ENCODE peak calls at places on chromosomes 12 and 14, in seven cellular contexts. U is hepatocyte, O is left ventricle myocardium inferior, I is ovary, W is spleen, J is fibroblast of lung, H is PC-9. X is an unnamed sample. For H3K4me1, the result is how much of the 10 kb centered on the place peaks cover.

GRCh38 chr14:84527706-84528105 is 1002.2 kb upstream of the FLRT2 start:
- DNase-seq in W (no peak), H (no peak), J (no peak), I (no peak), U (no peak), O (no peak), X (no peak)

GRCh38 chr14:75648066-75648838 is 12.4 kb downstream of the ERG28 start:
- DNase-seq in U (peak), J (peak), H (peak), O (peak), W (no peak), I (peak), X (no peak)

GRCh38 chr12:28550757-28551381 is 360.6 kb downstream of the CCDC91 start:
- DNase-seq in H (peak), U (no peak), O (no peak), I (no peak), W (no peak), J (peak), X (no peak)

GRCh38 chr12:109949089-109949488 is 47.1 kb downstream of the GIT2 start:
- DNase-seq in I (no peak), H (no peak), W (no peak), U (peak), J (peak), O (no peak), X (no peak)

GRCh38 chr14:70655110-70655826 is 13.6 kb downstream of the TTC9 start:
- DNase-seq in J (no peak), H (no peak), W (peak), U (no peak), I (no peak), O (no peak), X (peak)

GRCh38 chr14:55329999-55330710 is 58.9 kb downstream of the FBXO34 start:
- DNase-seq in I (no peak), J (peak), H (no peak), O (no peak), W (no peak), U (no peak), X (no peak)

GRCh38 chr12:46435625-46436024 is 63.1 kb upstream of the SLC38A2 start:
- DNase-seq in O (no peak), U (no peak), I (no peak), W (no peak), J (no peak), H (no peak), X (no peak)

GRCh38 chr12:78316656-78317055 is 486.0 kb downstream of the NAV3 start:
- DNase-seq in I (no peak), U (no peak), J (no peak), H (no peak), O (no peak), W (no peak), X (no peak)

GRCh38 chr12:12016284-12017100 is 54.2 kb upstream of the BCL2L14 start:
- DNase-seq in W (no peak), U (no peak), J (no peak), I (no peak), H (no peak), O (no peak), X (no peak)

GRCh38 chr14:88248606-88249005 is 74.5 kb downstream of the KCNK10 start:
- DNase-seq in W (no peak), H (no peak), I (no peak), O (no peak), J (no peak), U (peak), X (no peak)

GRCh38 chr12:14665354-14666348 is 30.7 kb downstream of the GUCY2C start:
- DNase-seq in W (no peak), J (no peak), U (no peak), H (no peak), I (no peak), O (no peak), X (no peak)

GRCh38 chr12:47942327-47943230 is 20.8 kb upstream of the TMEM106C start:
- DNase-seq in W (peak), J (no peak), U (no peak), I (no peak), H (no peak), O (no peak), X (no peak)

GRCh38 chr14:20632831-20633771 is 8.4 kb downstream of the OR6S1 start:
- DNase-seq in W (peak), H (peak), U (peak), I (peak), O (no peak), J (peak), X (no peak)

GRCh38 chr12:90858261-90858660 is 96.7 kb downstream of the CCER1 start:
- DNase-seq in W (no peak), H (no peak), I (no peak), U (peak), J (peak), O (no peak), X (no peak)

GRCh38 chr12:8033153-8034044 is 883 bp downstream of the FOXJ2 start:
- DNase-seq in O (peak), I (peak), W (peak), J (peak), H (peak), U (peak), X (no peak)

GRCh38 chr14:99781091-99781490 is 12.1 kb upstream of the EML1 start:
- DNase-seq in J (no peak), U (no peak), I (no peak), O (no peak), H (no peak), W (no peak), X (no peak)

GRCh38 chr12:106672308-106673085 is 89.7 kb downstream of the RFX4 start:
- DNase-seq in I (no peak), U (no peak), H (no peak), O (no peak), W (no peak), J (no peak), X (no peak)

GRCh38 chr12:47717046-47717442 is 8.2 kb downstream of the ENDOU start:
- DNase-seq in I (no peak), U (no peak), W (no peak), O (no peak), H (no peak), J (peak), X (no peak)

GRCh38 chr12:107225626-107226025 is 132.3 kb upstream of the CRY1 start:
- DNase-seq in O (no peak), U (no peak), W (no peak), I (no peak), J (peak), H (no peak), X (no peak)

GRCh38 chr14:71918955-71919354 is 13.3 kb upstream of the RGS6 start:
- DNase-seq in O (no peak), H (no peak), U (peak), J (no peak), I (no peak), W (no peak), X (no peak)

GRCh38 chr12:31736472-31736871 is 7.7 kb upstream of the AMN1 start:
- DNase-seq in W (no peak), O (no peak), H (peak), I (no peak), U (peak), J (peak), X (no peak)

GRCh38 chr12:53754196-53754595 is 2.4 kb upstream of the CISTR start:
- DNase-seq in U (no peak), H (no peak), W (no peak), J (no peak), O (no peak), I (no peak), X (no peak)

GRCh38 chr12:59934486-59934885 is 338.7 kb downstream of the SLC16A7 start:
- DNase-seq in I (no peak), J (no peak), H (no peak), W (no peak), O (no peak), U (no peak), X (no peak)

GRCh38 chr12:113137861-113138783 is 2.6 kb upstream of the RASAL1 start:
- DNase-seq in U (no peak), H (no peak), I (no peak), W (peak), J (no peak), O (no peak), X (no peak)

GRCh38 chr14:50658203-50658602 is 9.9 kb downstream of the SAV1 start:
- DNase-seq in H (no peak), U (no peak), O (no peak), I (no peak), J (peak), W (no peak), X (no peak)

GRCh38 chr12:19201653-19202052 is 72.1 kb downstream of the PLEKHA5 start:
- DNase-seq in H (no peak), U (no peak), W (no peak), J (no peak), I (no peak), O (no peak), X (no peak)

GRCh38 chr14:61940669-61941420 is 178.6 kb downstream of the SNAPC1 start:
- DNase-seq in U (no peak), H (peak), O (no peak), W (no peak), J (no peak), I (no peak), X (no peak)

GRCh38 chr14:24155100-24155499 is 6.0 kb upstream of the IRF9 start:
- DNase-seq in O (no peak), U (no peak), J (no peak), W (peak), I (no peak), H (no peak), X (no peak)

GRCh38 chr14:59118171-59118570 is 70.3 kb upstream of the DAAM1 start:
- DNase-seq in I (no peak), U (no peak), J (no peak), H (no peak), O (no peak), W (no peak), X (no peak)

GRCh38 chr12:13887774-13888388 is 93.5 kb downstream of the GRIN2B start:
- DNase-seq in H (no peak), U (peak), O (no peak), I (no peak), J (no peak), W (no peak), X (no peak)

GRCh38 chr14:104431929-104432541 is 147.5 kb upstream of the C14orf180 start:
- DNase-seq in O (no peak), H (no peak), I (no peak), W (no peak), U (no peak), J (no peak), X (no peak)

GRCh38 chr14:45558183-45558582 is 305.2 kb upstream of the MIS18BP1 start:
- DNase-seq in U (no peak), I (no peak), H (no peak), J (no peak), W (no peak), O (no peak), X (no peak)

GRCh38 chr12:32533971-32534590 is 134.7 kb downstream of the FGD4 start:
- DNase-seq in H (peak), W (no peak), I (peak), U (peak), O (peak), J (peak), X (peak)

GRCh38 chr14:97138801-97139200 is 341.6 kb downstream of the VRK1 start:
- DNase-seq in I (no peak), H (no peak), J (no peak), W (no peak), O (no peak), U (no peak), X (no peak)

GRCh38 chr12:57456145-57456700 is 1.1 kb downstream of the INHBE start:
- DNase-seq in O (no peak), I (no peak), J (peak), H (peak), U (peak), W (peak), X (no peak)

GRCh38 chr12:119412811-119413794 is 78.6 kb downstream of the CCDC60 start:
- DNase-seq in W (no peak), O (peak), H (peak), J (peak), I (peak), U (peak), X (no peak)

GRCh38 chr14:51028851-51029754 is 65.8 kb downstream of the TRIM9 start:
- DNase-seq in J (peak), O (no peak), I (no peak), H (no peak), W (no peak), U (no peak), X (no peak)

GRCh38 chr14:85565862-85566296 is 35.9 kb downstream of the FLRT2 start:
- DNase-seq in H (no peak), W (no peak), I (no peak), O (no peak), J (peak), U (no peak), X (no peak)

GRCh38 chr12:105561981-105562726 is 231.7 kb downstream of the C12orf75 start:
- DNase-seq in U (peak), H (peak), J (peak), W (no peak), I (peak), O (peak), X (no peak)
- TF ChIP-seq CTCF in U (no peak), H (no peak), J (peak), W (no peak), I (no peak), O (peak), X (no peak)

DNA sequence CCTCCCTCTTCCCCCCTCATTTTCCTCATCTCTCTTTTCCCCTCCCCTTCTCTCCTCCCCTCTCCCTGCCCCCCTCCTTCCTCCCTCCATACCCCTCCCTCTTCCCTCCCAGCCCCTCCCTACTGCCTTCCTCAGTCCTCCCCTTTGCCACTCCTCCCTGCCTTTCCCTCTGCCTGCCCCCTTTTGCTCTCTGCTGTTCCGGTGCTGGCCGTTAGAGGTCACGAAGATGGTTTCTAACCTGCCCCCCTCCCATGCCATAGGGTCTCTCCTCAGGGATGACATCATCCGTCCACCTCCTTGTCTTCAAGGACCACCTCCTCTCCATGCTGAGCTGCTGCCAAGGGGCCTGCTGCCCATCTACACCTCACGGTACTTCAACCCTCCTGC is 2.5 kb downstream of the MEG3 start:
- DNase-seq in O (no peak), J (no peak), U (no peak), W (no peak), H (no peak), I (peak), X (no peak)
- H3K4me3 ChIP-seq in O (no peak), J (peak), U (no peak), W (no peak), H (no peak), I (no peak), X (no peak)

DNA sequence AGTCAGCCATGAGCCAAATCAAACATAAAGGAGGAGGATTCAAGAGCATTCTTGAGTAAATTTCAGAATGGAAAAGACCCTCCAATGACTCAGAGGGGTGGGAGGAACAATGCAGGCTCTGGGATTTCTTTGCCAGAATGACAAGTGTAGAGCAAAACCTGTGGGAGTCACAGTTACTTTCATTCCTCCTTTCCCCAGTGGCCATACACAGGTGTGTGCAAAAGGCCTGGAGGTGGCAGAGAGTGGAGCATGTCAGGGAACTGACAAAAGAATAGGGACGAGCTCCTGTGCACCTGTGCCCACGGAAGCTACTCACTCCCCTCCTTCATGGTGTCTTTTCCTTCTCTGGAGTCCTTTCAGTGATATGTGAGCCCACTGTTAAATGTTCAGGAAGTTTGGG is 9.4 kb upstream of the CIPC start:
- DNase-seq in I (no peak), O (no peak), U (no peak), W (no peak), H (no peak), J (no peak), X (no peak)
- H3K4me1 ChIP-seq in I (under half), O (under half), U (under half), W (under half), H (under half), J (under half), X (under half)

GRCh38 chr14:67420102-67420739 is 8.3 kb upstream of the PLEK2 start:
- DNase-seq in W (no peak), I (no peak), J (no peak), U (no peak), H (no peak), O (no peak), X (no peak)
- TF ChIP-seq CTCF in W (peak), I (no peak), J (peak), U (peak), H (no peak), O (peak), X (peak)

X was measured in esophagus squamous epithelium.